ENCODE peak calls at places on chromosome 1, in nine cellular contexts. One of them, this sample, is unnamed.

GRCh38 chr1:221979461-221980032 is 237.7 kb upstream of the DUSP10 start:
- DNase-seq in esophagus squamous epithelium: no peak
- DNase-seq in adrenal gland: no peak
- DNase-seq in heart left ventricle: no peak
- DNase-seq in H54: no peak
- DNase-seq in HCT116: peak; percentile 34
- DNase-seq in ovary: no peak
- DNase-seq in Peyer's patch: no peak
- DNase-seq in right lobe of liver: no peak
- DNase-seq in this sample: no peak

GRCh38 chr1:226565476-226565875 is 16.9 kb downstream of the STUM start:
- DNase-seq in esophagus squamous epithelium: no peak
- DNase-seq in adrenal gland: no peak
- DNase-seq in heart left ventricle: no peak
- DNase-seq in H54: no peak
- DNase-seq in HCT116: no peak
- DNase-seq in ovary: no peak
- DNase-seq in Peyer's patch: peak; percentile 25
- DNase-seq in right lobe of liver: peak; percentile 41
- DNase-seq in this sample: no peak

GRCh38 chr1:85179517-85179916 is 21.3 kb downstream of the SYDE2 start:
- DNase-seq in esophagus squamous epithelium: no peak
- DNase-seq in adrenal gland: no peak
- DNase-seq in heart left ventricle: no peak
- DNase-seq in H54: no peak
- DNase-seq in HCT116: no peak
- DNase-seq in ovary: no peak
- DNase-seq in Peyer's patch: no peak
- DNase-seq in right lobe of liver: no peak
- DNase-seq in this sample: no peak

GRCh38 chr1:183454377-183454776 is 17.9 kb upstream of the SMG7 start:
- DNase-seq in esophagus squamous epithelium: no peak
- DNase-seq in adrenal gland: no peak
- DNase-seq in heart left ventricle: no peak
- DNase-seq in H54: no peak
- DNase-seq in HCT116: no peak
- DNase-seq in ovary: no peak
- DNase-seq in Peyer's patch: no peak
- DNase-seq in right lobe of liver: no peak
- DNase-seq in this sample: no peak

GRCh38 chr1:15418811-15419515 is 9.3 kb downstream of the EFHD2 start:
- DNase-seq in esophagus squamous epithelium: no peak
- DNase-seq in adrenal gland: peak; percentile 55
- DNase-seq in heart left ventricle: no peak
- DNase-seq in H54: no peak
- DNase-seq in HCT116: no peak
- DNase-seq in ovary: no peak
- DNase-seq in Peyer's patch: peak; percentile 70
- DNase-seq in right lobe of liver: no peak
- DNase-seq in this sample: no peak

GRCh38 chr1:56897150-56898004 is 42.8 kb downstream of the C8A start:
- DNase-seq in esophagus squamous epithelium: no peak
- DNase-seq in adrenal gland: no peak
- DNase-seq in heart left ventricle: peak; percentile 19
- DNase-seq in H54: no peak
- DNase-seq in HCT116: no peak
- DNase-seq in ovary: no peak
- DNase-seq in Peyer's patch: no peak
- DNase-seq in right lobe of liver: no peak
- DNase-seq in this sample: no peak

GRCh38 chr1:156508205-156508954 is 7.8 kb upstream of the MEF2D start:
- DNase-seq in esophagus squamous epithelium: no peak
- DNase-seq in adrenal gland: peak; percentile 55
- DNase-seq in heart left ventricle: peak; percentile 81
- DNase-seq in H54: no peak
- DNase-seq in HCT116: no peak
- DNase-seq in ovary: peak; percentile 86
- DNase-seq in Peyer's patch: peak; percentile 81
- DNase-seq in right lobe of liver: no peak
- DNase-seq in this sample: no peak

GRCh38 chr1:112689196-112689841 is 14.9 kb downstream of the MOV10 start:
- DNase-seq in esophagus squamous epithelium: no peak
- DNase-seq in adrenal gland: no peak
- DNase-seq in heart left ventricle: no peak
- DNase-seq in H54: no peak
- DNase-seq in HCT116: no peak
- DNase-seq in ovary: no peak
- DNase-seq in Peyer's patch: peak; percentile 34
- DNase-seq in right lobe of liver: no peak
- DNase-seq in this sample: no peak

GRCh38 chr1:116886532-116886931 is 23.2 kb upstream of the PTGFRN start:
- DNase-seq in esophagus squamous epithelium: no peak
- DNase-seq in adrenal gland: no peak
- DNase-seq in heart left ventricle: no peak
- DNase-seq in H54: no peak
- DNase-seq in HCT116: no peak
- DNase-seq in ovary: no peak
- DNase-seq in Peyer's patch: no peak
- DNase-seq in right lobe of liver: no peak
- DNase-seq in this sample: no peak

GRCh38 chr1:71037829-71038620 is 9.6 kb downstream of the PTGER3 start:
- DNase-seq in esophagus squamous epithelium: no peak
- DNase-seq in adrenal gland: no peak
- DNase-seq in heart left ventricle: no peak
- DNase-seq in H54: no peak
- DNase-seq in HCT116: no peak
- DNase-seq in ovary: no peak
- DNase-seq in Peyer's patch: no peak
- DNase-seq in right lobe of liver: no peak
- DNase-seq in this sample: no peak

GRCh38 chr1:166151804-166152203 is 15.0 kb downstream of the FAM78B start:
- DNase-seq in esophagus squamous epithelium: no peak
- DNase-seq in adrenal gland: no peak
- DNase-seq in heart left ventricle: no peak
- DNase-seq in H54: no peak
- DNase-seq in HCT116: no peak
- DNase-seq in ovary: no peak
- DNase-seq in Peyer's patch: no peak
- DNase-seq in right lobe of liver: no peak
- DNase-seq in this sample: no peak

GRCh38 chr1:15399710-15400109 is 10.0 kb upstream of the EFHD2 start:
- DNase-seq in esophagus squamous epithelium: no peak
- DNase-seq in adrenal gland: no peak
- DNase-seq in heart left ventricle: no peak
- DNase-seq in H54: no peak
- DNase-seq in HCT116: no peak
- DNase-seq in ovary: no peak
- DNase-seq in Peyer's patch: no peak
- DNase-seq in right lobe of liver: no peak
- DNase-seq in this sample: no peak

GRCh38 chr1:151346082-151346768 is 827 bp downstream of the RFX5 start:
- DNase-seq in esophagus squamous epithelium: no peak
- DNase-seq in adrenal gland: no peak
- DNase-seq in heart left ventricle: no peak
- DNase-seq in H54: no peak
- DNase-seq in HCT116: no peak
- DNase-seq in ovary: no peak
- DNase-seq in Peyer's patch: no peak
- DNase-seq in right lobe of liver: no peak
- DNase-seq in this sample: no peak

DNA sequence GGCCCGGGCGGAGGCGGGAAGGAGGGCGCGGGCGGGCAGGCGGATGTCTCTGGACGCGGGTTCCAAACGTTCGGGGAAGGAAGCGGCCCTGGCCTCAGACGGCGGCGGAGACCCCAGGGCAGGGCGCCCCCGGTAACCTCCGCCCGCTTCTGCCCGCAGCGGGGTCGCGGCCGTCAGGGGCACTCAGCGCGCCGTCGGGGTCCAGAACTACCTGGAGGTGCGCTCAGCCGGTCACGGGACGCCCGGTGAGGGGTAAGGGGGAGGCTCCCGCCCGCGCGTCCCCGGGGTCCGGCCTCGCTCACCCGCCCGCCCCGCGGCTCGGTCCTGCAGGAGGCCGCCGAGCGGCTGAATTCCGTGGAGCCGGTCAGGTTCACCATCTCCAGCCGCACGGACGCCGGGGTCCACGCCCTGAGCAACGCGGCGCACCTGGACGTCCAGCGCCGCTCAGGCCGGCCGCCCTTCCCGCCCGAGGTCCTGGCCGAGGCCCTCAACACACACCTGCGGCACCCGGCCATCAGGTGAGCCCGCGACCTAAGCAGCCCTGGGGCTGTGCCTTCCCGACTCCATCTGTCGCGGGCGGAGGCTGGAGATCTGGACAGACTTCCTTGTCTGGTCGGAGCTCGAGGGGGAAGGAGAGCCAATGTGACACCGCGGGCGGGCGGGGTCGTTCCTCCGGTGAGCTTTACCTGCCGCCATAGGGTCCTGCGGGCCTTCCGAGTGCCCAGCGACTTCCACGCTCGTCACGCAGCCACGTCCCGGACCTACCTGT is 543 bp downstream of the PUSL1 start:
- DNase-seq in esophagus squamous epithelium: no peak
- DNase-seq in adrenal gland: no peak
- DNase-seq in heart left ventricle: no peak
- DNase-seq in H54: no peak
- DNase-seq in HCT116: no peak
- DNase-seq in ovary: no peak
- DNase-seq in Peyer's patch: peak; percentile 60
- DNase-seq in right lobe of liver: no peak
- DNase-seq in this sample: no peak
- TF ChIP-seq POLR2A in esophagus squamous epithelium: no peak
- TF ChIP-seq POLR2A in adrenal gland: no peak
- TF ChIP-seq POLR2A in heart left ventricle: no peak
- TF ChIP-seq POLR2A in H54: no peak
- TF ChIP-seq POLR2A in HCT116: no peak
- TF ChIP-seq POLR2A in ovary: no peak
- TF ChIP-seq POLR2A in Peyer's patch: no peak
- TF ChIP-seq POLR2A in right lobe of liver: no peak
- TF ChIP-seq POLR2A in this sample: no peak

GRCh38 chr1:9826616-9827015 is 2.9 kb upstream of the CLSTN1 start:
- DNase-seq in esophagus squamous epithelium: no peak
- DNase-seq in adrenal gland: no peak
- DNase-seq in heart left ventricle: no peak
- DNase-seq in H54: no peak
- DNase-seq in HCT116: no peak
- DNase-seq in ovary: no peak
- DNase-seq in Peyer's patch: no peak
- DNase-seq in right lobe of liver: no peak
- DNase-seq in this sample: no peak

GRCh38 chr1:9824702-9825089 is 931 bp upstream of the CLSTN1 start:
- DNase-seq in esophagus squamous epithelium: no peak
- DNase-seq in adrenal gland: no peak
- DNase-seq in heart left ventricle: no peak
- DNase-seq in H54: no peak
- DNase-seq in HCT116: no peak
- DNase-seq in ovary: peak; percentile 44
- DNase-seq in Peyer's patch: no peak
- DNase-seq in right lobe of liver: no peak
- DNase-seq in this sample: no peak

GRCh38 chr1:9823943-9824701 is at the start of gene CLSTN1:
- DNase-seq in esophagus squamous epithelium: peak; percentile 63
- DNase-seq in adrenal gland: peak; percentile 89
- DNase-seq in heart left ventricle: peak; percentile 92
- DNase-seq in H54: peak; percentile 58
- DNase-seq in HCT116: peak; percentile 61
- DNase-seq in ovary: peak; percentile 95
- DNase-seq in Peyer's patch: peak; percentile 96
- DNase-seq in right lobe of liver: peak; percentile 86
- DNase-seq in this sample: peak; percentile 91

GRCh38 chr1:9826087-9826486 is 2.3 kb upstream of the CLSTN1 start:
- DNase-seq in esophagus squamous epithelium: no peak
- DNase-seq in adrenal gland: no peak
- DNase-seq in heart left ventricle: no peak
- DNase-seq in H54: no peak
- DNase-seq in HCT116: no peak
- DNase-seq in ovary: no peak
- DNase-seq in Peyer's patch: no peak
- DNase-seq in right lobe of liver: no peak
- DNase-seq in this sample: no peak

GRCh38 chr1:9825101-9826074 is 1.6 kb upstream of the CLSTN1 start:
- DNase-seq in esophagus squamous epithelium: no peak
- DNase-seq in adrenal gland: peak; percentile 79
- DNase-seq in heart left ventricle: no peak
- DNase-seq in H54: peak; percentile 89
- DNase-seq in HCT116: peak; percentile 77
- DNase-seq in ovary: peak; percentile 69
- DNase-seq in Peyer's patch: peak; percentile 93
- DNase-seq in right lobe of liver: no peak
- DNase-seq in this sample: no peak
- TF ChIP-seq POLR2A in esophagus squamous epithelium: no peak
- TF ChIP-seq POLR2A in adrenal gland: peak; percentile 16
- TF ChIP-seq POLR2A in heart left ventricle: no peak
- TF ChIP-seq POLR2A in H54: no peak
- TF ChIP-seq POLR2A in HCT116: no peak
- TF ChIP-seq POLR2A in ovary: no peak
- TF ChIP-seq POLR2A in Peyer's patch: peak; percentile 78
- TF ChIP-seq POLR2A in right lobe of liver: no peak
- TF ChIP-seq POLR2A in this sample: no peak

GRCh38 chr1:1085911-1086841 is 12.1 kb upstream of the RNF223 start:
- DNase-seq in esophagus squamous epithelium: no peak
- DNase-seq in adrenal gland: no peak
- DNase-seq in heart left ventricle: peak; percentile 16
- DNase-seq in H54: no peak
- DNase-seq in HCT116: no peak
- DNase-seq in ovary: peak; percentile 15
- DNase-seq in Peyer's patch: no peak
- DNase-seq in right lobe of liver: peak; percentile 48
- DNase-seq in this sample: peak; percentile 29
- TF ChIP-seq POLR2A in esophagus squamous epithelium: no peak
- TF ChIP-seq POLR2A in adrenal gland: no peak
- TF ChIP-seq POLR2A in heart left ventricle: no peak
- TF ChIP-seq POLR2A in H54: no peak
- TF ChIP-seq POLR2A in HCT116: no peak
- TF ChIP-seq POLR2A in ovary: no peak
- TF ChIP-seq POLR2A in Peyer's patch: no peak
- TF ChIP-seq POLR2A in right lobe of liver: no peak
- TF ChIP-seq POLR2A in this sample: no peak

DNA sequence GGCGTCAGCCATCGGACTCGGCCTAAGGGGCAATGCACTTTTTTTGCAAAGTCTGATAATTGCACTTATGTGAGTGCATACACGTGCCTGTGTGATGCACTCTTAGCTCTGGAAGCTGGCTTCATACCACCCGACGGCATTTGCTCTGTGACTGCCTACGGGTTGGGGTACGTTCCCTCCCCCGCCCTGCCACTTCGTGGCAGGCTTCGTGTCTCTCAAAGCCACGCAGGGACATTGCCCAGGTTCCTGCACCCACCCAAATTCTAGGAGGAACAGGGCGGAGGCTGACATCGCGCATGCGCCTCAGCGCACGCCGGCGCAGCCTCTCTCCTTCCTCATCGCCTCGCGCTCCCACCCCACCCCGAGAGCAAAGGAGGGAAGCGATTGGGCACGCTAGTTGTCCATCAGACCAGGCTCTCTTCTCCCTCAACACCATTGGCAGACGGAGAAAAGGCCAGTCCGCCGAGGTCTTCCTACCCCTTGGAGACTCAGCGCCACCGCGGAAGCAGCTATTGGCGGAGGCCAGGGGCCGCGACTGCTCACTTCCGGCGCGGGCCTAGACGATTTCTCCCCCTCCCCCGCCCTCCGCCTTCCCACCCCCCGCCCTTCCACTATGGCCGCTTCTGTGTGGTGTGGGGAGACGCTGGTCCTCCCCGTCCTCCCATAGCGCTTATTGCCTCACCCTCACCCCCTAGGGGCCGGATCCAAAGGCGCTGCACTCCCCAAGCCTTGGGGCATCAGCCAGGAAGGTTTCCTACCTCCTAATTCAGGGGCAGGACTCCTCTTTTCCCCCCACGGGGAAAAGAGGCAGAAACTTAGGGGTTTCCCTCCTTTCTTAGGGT is at the start of gene INTS3:
- DNase-seq in esophagus squamous epithelium: peak; percentile 98
- DNase-seq in adrenal gland: peak; percentile 100
- DNase-seq in heart left ventricle: peak; percentile 100
- DNase-seq in H54: peak; percentile 95
- DNase-seq in HCT116: peak; percentile 99
- DNase-seq in ovary: peak; percentile 99
- DNase-seq in Peyer's patch: peak; percentile 100
- DNase-seq in right lobe of liver: peak; percentile 100
- DNase-seq in this sample: peak; percentile 95
- TF ChIP-seq POLR2A in esophagus squamous epithelium: no peak
- TF ChIP-seq POLR2A in adrenal gland: peak; percentile 72
- TF ChIP-seq POLR2A in heart left ventricle: no peak
- TF ChIP-seq POLR2A in H54: peak; percentile 78
- TF ChIP-seq POLR2A in HCT116: peak; percentile 47
- TF ChIP-seq POLR2A in ovary: peak; percentile 69
- TF ChIP-seq POLR2A in Peyer's patch: peak; percentile 28
- TF ChIP-seq POLR2A in right lobe of liver: peak; percentile 46
- TF ChIP-seq POLR2A in this sample: peak; percentile 79

This sample was measured in GM12891.